ENCODE peak calls at places on chromosomes 4 and X, in eight cellular contexts. R is cardiac fibroblast, X is epithelial cell of esophagus, G is endothelial cell, A is tibial artery, P is MCF 10A, I is fibroblast of mammary gland, S is kidney. J is an unnamed sample.

GRCh38 chr4:160175064-160175643 is 1072.3 kb downstream of the RAPGEF2 start:
- DNase-seq in G (no peak), P (peak; percentile 19), S (peak; percentile 36), X (peak; percentile 42), A (no peak), R (no peak), I (no peak), J (no peak)

GRCh38 chr4:73451404-73451803 is 15.4 kb downstream of the AFP start:
- DNase-seq in X (no peak), R (peak; percentile 54), I (peak; percentile 45), G (no peak), A (no peak), P (peak; percentile 9), S (no peak), J (no peak)

GRCh38 chr4:61783050-61783449 is 582.9 kb downstream of the ADGRL3 start:
- DNase-seq in G (no peak), I (no peak), S (no peak), X (peak; percentile 48), A (no peak), R (no peak), P (peak; percentile 4), J (no peak)

GRCh38 chrX:40476958-40477357 is 103.8 kb upstream of the ATP6AP2 start:
- DNase-seq in A (no peak), I (no peak), R (no peak), G (no peak), X (no peak), S (no peak), P (no peak), J (no peak)

GRCh38 chr4:72094054-72094780 is 62.4 kb downstream of the NPFFR2 start:
- DNase-seq in S (no peak), G (no peak), R (no peak), A (peak; percentile 60), X (no peak), P (no peak), I (no peak), J (no peak)

GRCh38 chr4:8679032-8679431 is 86.5 kb downstream of the CPZ start:
- DNase-seq in A (no peak), G (no peak), R (no peak), X (no peak), P (no peak), S (no peak), I (no peak), J (no peak)

GRCh38 chrX:130896026-130896425 is 7.0 kb downstream of the ENOX2 start:
- DNase-seq in P (no peak), X (no peak), A (no peak), R (peak; percentile 36), S (no peak), G (no peak), I (peak; percentile 18), J (no peak)

GRCh38 chr4:25928956-25929336 is 14.9 kb downstream of the SMIM20 start:
- DNase-seq in A (no peak), G (no peak), S (no peak), R (peak; percentile 49), I (peak; percentile 91), X (peak; percentile 48), P (no peak), J (no peak)

GRCh38 chrX:261858-262390 is 19.3 kb upstream of the PLCXD1 start:
- DNase-seq in S (peak; percentile 55), I (no peak), A (no peak), R (peak; percentile 26), X (no peak), P (no peak), G (no peak), J (no peak)

GRCh38 chr4:93184093-93184492 is 644.5 kb upstream of the ATOH1 start:
- DNase-seq in A (no peak), G (no peak), P (peak; percentile 13), S (no peak), X (peak; percentile 33), R (no peak), I (no peak), J (no peak)

GRCh38 chr4:140277576-140277975 is 95.9 kb upstream of the SCOC start:
- DNase-seq in X (peak; percentile 29), G (no peak), S (no peak), A (no peak), P (no peak), I (no peak), R (no peak), J (no peak)

GRCh38 chr4:90357117-90357710 is 230.0 kb downstream of the CCSER1 start:
- DNase-seq in R (peak; percentile 85), X (peak; percentile 75), S (no peak), A (no peak), I (peak; percentile 82), G (no peak), P (peak; percentile 78), J (no peak)
- TF ChIP-seq CTCF in R (peak; percentile 41), X (peak; percentile 67), S (peak; percentile 43), A (peak; percentile 19), I (peak; percentile 67), G (peak; percentile 34), P (peak; percentile 70), J (peak; percentile 71)

DNA sequence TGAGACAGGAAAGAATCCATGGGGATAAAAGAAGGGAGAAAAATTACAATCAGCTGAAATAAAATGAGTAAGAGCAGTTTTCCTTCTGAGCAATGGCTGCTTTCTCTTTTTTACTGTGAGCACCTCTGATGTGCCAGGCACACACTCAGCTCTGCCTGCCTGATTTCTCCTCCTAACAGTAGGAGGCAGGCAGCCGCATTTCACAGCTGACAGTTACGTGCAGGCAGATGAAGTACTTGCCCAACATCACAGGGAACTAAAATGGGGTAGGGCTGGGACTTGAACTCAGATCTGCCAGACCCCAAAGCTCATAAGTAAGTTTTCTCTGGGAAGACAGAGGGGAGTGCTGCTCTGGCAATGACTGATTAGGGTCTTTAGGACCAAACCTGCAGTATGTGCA is 54.6 kb downstream of the C4orf50 start:
- DNase-seq in A (no peak), X (no peak), P (no peak), I (no peak), G (no peak), R (no peak), S (no peak), J (no peak)
- TF ChIP-seq CTCF in A (no peak), X (no peak), P (no peak), I (no peak), G (no peak), R (no peak), S (no peak), J (no peak)

DNA sequence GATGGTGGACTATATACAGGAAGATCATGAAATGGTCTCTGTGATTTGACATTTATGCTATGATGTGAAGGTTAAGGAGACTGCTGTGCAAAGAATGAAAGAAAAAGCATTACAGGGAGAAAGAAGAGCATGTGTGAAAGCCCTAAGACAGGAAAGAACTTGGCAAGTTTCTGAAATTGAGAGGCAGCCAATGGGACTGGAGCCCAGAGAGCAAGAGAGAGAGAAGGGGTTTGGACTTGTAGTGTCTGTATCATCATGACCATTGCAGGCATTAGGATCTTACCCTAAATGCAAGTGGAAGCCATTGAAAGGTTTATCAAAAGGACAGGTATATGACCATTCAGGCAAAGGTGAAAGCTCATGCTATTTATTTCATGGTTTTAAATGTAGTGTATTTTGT is 147.1 kb downstream of the NAA11 start:
- DNase-seq in P (peak; percentile 8), X (no peak), R (peak; percentile 76), S (no peak), G (no peak), A (no peak), I (peak; percentile 7), J (no peak)
- TF ChIP-seq CTCF in P (no peak), X (no peak), R (no peak), S (no peak), G (no peak), A (no peak), I (no peak), J (no peak)

DNA sequence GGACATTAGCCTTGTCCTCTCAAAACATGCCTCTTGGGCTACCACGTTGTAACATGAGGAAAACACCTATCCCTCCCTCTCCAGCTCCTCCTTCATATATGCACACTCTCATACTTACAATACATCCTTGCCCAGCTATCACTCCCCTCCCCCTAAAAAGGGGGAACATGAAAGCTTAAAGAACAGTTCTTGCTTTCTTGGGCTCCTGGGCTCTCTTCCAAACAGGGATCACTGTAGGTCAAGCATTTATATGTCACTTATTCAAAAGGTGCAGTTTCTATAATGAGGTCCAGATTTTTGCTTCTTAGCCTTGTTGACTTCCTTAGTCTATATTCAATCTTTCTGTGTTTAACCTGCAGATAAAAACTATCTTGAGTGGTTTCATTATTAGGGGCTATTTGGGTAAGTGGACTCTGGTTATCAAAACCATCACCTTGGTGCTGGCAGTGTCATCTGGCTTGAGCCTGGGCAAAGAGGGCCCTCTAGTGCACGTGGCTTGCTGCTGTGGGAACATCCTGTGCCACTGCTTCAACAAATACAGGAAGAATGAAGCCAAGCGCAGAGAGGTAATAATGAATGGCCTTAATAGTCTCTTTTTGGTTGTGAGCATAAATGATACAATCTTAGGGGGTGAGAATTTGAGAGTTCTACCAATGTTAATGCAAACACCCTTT is 119.4 kb downstream of the AKAP4 start:
- DNase-seq in G (peak; percentile 23), I (peak; percentile 13), A (no peak), P (peak; percentile 23), X (peak; percentile 33), S (peak; percentile 71), R (peak; percentile 45), J (no peak)
- TF ChIP-seq CTCF in G (no peak), I (peak; percentile 12), A (peak; percentile 6), P (peak; percentile 8), X (peak; percentile 54), S (peak; percentile 49), R (peak; percentile 26), J (peak; percentile 37)

GRCh38 chr4:113893546-113893945 is 85.9 kb downstream of the ARSJ start:
- DNase-seq in P (peak; percentile 36), A (no peak), G (no peak), X (peak; percentile 47), S (no peak), I (peak; percentile 36), R (peak; percentile 37), J (no peak)
- TF ChIP-seq CTCF in P (peak; percentile 24), A (no peak), G (peak; percentile 26), X (peak; percentile 41), S (no peak), I (peak; percentile 24), R (peak; percentile 19), J (peak; percentile 40)